ENCODE peak calls at places on chromosomes 7 and 10, in six cellular contexts. B is psoas muscle, Z is K562, X is transverse colon, N is cardiac muscle cell, A is left lung. V is an unnamed sample. For H3K9me3, the result is how much of the 10 kb centered on the place peaks cover.

GRCh38 chr7:151135525-151135845 is 32.0 kb downstream of the GBX1 start:
- DNase-seq in N (no peak), A (peak), B (no peak), X (no peak), Z (no peak), V (no peak)

GRCh38 chr7:117937726-117938483 is 64.7 kb upstream of the CTTNBP2 start:
- DNase-seq in X (no peak), N (no peak), Z (no peak), A (no peak), B (no peak), V (no peak)

GRCh38 chr10:70797840-70798239 is 12.7 kb upstream of the TBATA start:
- DNase-seq in Z (peak), N (no peak), A (no peak), X (no peak), B (no peak), V (no peak)

GRCh38 chr10:46514899-46515298 is 41.6 kb downstream of the GPRIN2 start:
- DNase-seq in N (no peak), A (no peak), X (peak), B (no peak), Z (no peak), V (no peak)

GRCh38 chr10:31353574-31353973 is 34.6 kb downstream of the ZEB1 start:
- DNase-seq in A (no peak), N (peak), Z (no peak), X (no peak), B (no peak), V (no peak)

GRCh38 chr10:89207801-89208551 is 859 bp upstream of the CH25H start:
- DNase-seq in N (no peak), B (peak), X (peak), A (peak), Z (no peak), V (peak)

GRCh38 chr10:69703766-69704191 is 73.7 kb downstream of the FAM241B start:
- DNase-seq in Z (no peak), A (no peak), B (no peak), N (peak), X (no peak), V (no peak)

GRCh38 chr7:47366211-47366610 is 215.7 kb downstream of the TNS3 start:
- DNase-seq in Z (no peak), N (no peak), X (no peak), A (no peak), B (no peak), V (no peak)

GRCh38 chr7:51028128-51028830 is 245.6 kb upstream of the GRB10 start:
- DNase-seq in B (peak), N (no peak), A (no peak), Z (no peak), X (no peak), V (no peak)

GRCh38 chr10:65213170-65213569 is 1692.0 kb downstream of the REEP3 start:
- DNase-seq in B (no peak), Z (no peak), X (no peak), N (no peak), A (no peak), V (no peak)

GRCh38 chr7:30791126-30791525 is 19.9 kb downstream of the MINDY4 start:
- DNase-seq in X (no peak), Z (peak), N (no peak), A (no peak), B (no peak), V (no peak)

GRCh38 chr7:91249506-91250233 is 14.6 kb upstream of the FZD1 start:
- DNase-seq in Z (no peak), X (no peak), N (peak), B (no peak), A (no peak), V (no peak)

GRCh38 chr7:50276446-50276845 is 28.1 kb upstream of the IKZF1 start:
- DNase-seq in A (no peak), Z (peak), X (no peak), N (no peak), B (no peak), V (no peak)

GRCh38 chr10:113550365-113550764 is 2.5 kb upstream of the HABP2 start:
- DNase-seq in A (no peak), N (peak), X (no peak), B (no peak), Z (peak), V (no peak)

GRCh38 chr7:158824028-158824427 is 5.3 kb downstream of the ESYT2 start:
- DNase-seq in A (no peak), Z (no peak), X (peak), B (no peak), N (peak), V (no peak)

GRCh38 chr7:42108803-42109528 is 128.0 kb downstream of the GLI3 start:
- DNase-seq in A (no peak), N (no peak), X (no peak), Z (no peak), B (no peak), V (no peak)

GRCh38 chr7:29607889-29608288 is 44.3 kb downstream of the PRR15 start:
- DNase-seq in N (peak), B (no peak), Z (no peak), X (no peak), A (no peak), V (no peak)

GRCh38 chr7:80240265-80241025 is 105.8 kb downstream of the GNAI1 start:
- DNase-seq in B (no peak), X (no peak), Z (no peak), A (no peak), N (no peak), V (no peak)

GRCh38 chr7:16137944-16138343 is 283.4 kb downstream of the CRPPA start:
- DNase-seq in Z (no peak), A (no peak), N (no peak), B (no peak), X (no peak), V (no peak)

GRCh38 chr7:76428868-76429805 is 4.4 kb downstream of the ZP3 start:
- DNase-seq in B (no peak), X (no peak), A (peak), Z (peak), N (peak), V (no peak)

GRCh38 chr7:25025218-25025671 is 45.3 kb upstream of the OSBPL3 start:
- DNase-seq in Z (no peak), X (no peak), B (no peak), A (no peak), N (peak), V (no peak)

GRCh38 chr7:99644436-99644835 is 27.7 kb downstream of the ZSCAN25 start:
- DNase-seq in Z (no peak), B (no peak), X (no peak), N (no peak), A (no peak), V (no peak)

GRCh38 chr7:90266808-90267207 is 21.8 kb downstream of the CFAP69 start:
- DNase-seq in A (no peak), B (no peak), Z (no peak), X (no peak), N (peak), V (no peak)

GRCh38 chr10:91378061-91378460 is 32.1 kb upstream of the HECTD2 start:
- DNase-seq in A (no peak), N (peak), X (no peak), Z (no peak), B (no peak), V (no peak)

GRCh38 chr7:80018941-80019808 is 115.5 kb upstream of the GNAI1 start:
- DNase-seq in N (peak), X (peak), A (no peak), B (peak), Z (peak), V (no peak)

GRCh38 chr7:132577206-132578049 is 1.2 kb upstream of the PLXNA4 start:
- DNase-seq in Z (no peak), N (peak), A (peak), B (peak), X (peak), V (no peak)

GRCh38 chr10:70849582-70850016 is 33.9 kb downstream of the SGPL1 start:
- DNase-seq in Z (no peak), X (no peak), B (no peak), A (no peak), N (peak), V (no peak)

GRCh38 chr7:12030116-12030515 is 181.0 kb upstream of the TMEM106B start:
- DNase-seq in Z (no peak), B (no peak), X (no peak), N (no peak), A (no peak), V (no peak)

GRCh38 chr7:85426487-85426960 is 239.7 kb upstream of the SEMA3D start:
- DNase-seq in A (no peak), Z (no peak), X (no peak), B (no peak), N (peak), V (no peak)

DNA sequence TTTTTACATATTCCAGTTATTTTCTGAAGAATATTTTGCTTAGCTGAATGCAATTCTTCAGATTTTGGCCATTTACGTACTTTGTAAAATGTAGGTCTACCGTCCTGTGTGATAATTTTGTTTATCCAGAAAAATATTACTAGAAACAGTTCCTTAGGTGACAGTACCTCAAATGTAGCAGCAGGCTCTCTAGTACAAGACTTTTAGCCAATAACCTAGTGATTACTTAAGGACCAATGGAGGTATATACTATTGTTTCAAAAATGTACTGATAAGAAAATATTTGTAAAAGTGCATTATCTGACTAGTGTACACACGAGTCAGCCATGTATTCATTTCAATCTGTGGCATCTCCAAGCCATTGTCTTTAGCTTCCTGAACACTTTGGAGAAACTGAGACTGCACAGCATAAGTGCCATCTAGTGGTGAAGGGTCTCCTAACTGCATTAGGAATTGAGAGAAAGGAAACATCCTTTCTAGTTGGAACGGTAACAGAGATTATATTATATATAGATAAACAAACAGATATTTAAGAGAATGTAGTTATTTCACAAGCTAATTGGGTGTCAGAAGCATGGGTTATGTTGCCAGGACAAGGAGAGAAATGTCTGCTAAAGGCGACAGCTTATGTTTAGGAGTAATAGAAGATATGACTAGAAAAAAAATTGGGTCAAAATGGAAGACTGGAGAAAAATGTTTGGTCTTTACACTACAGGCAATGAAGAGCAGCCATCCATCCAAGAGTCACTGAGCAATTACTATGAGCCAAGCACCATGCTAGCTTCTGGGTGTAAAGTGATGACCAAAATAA is 23.7 kb downstream of the RTKN2 start:
- DNase-seq in X (peak), B (no peak), Z (peak), A (no peak), N (peak), V (peak)
- TF ChIP-seq CTCF in X (peak), B (peak), Z (peak), A (peak), N (peak), V (peak)

DNA sequence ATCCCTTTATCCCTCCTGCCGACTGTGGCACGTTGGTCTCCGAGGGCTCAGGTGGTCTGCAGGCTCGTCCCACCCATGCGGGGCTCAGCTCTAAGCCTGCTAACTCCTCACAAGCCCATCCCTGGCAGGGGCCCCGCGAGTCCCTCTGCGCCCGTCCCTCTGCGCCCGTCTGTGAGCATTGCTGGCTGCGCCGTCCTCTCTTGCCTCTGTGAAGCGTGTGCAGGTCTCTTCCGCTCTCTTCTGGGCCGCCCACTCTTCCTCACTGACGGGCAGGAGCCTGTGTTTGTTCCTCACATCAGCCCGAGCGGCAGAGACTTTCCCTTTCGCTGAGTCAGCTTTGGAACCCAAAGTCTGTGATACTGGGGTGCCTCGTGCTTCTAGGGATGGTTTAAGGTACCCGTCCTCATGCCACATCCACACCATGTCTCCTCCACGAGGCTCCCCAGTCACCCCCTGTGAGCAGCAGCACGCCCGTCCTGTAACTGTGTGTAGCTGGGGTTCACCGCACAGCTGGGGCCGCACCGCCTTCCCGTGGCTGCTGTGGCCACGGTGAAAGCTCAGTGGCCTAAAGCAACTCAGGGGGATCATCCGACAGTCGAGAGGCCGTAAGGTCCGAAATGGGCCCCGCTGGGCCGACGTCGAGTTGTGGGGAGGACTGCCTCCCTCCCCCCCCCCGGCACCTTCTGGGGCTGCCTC is 35.5 kb downstream of the ADGRA1 start:
- DNase-seq in A (peak), Z (no peak), B (peak), N (no peak), X (no peak), V (no peak)
- H3K9me3 ChIP-seq in A (under half), Z (under half), B (under half), N (under half), X (under half), V (under half)

GRCh38 chr10:75449320-75450061 is 18.1 kb downstream of the LRMDA start:
- DNase-seq in Z (no peak), A (no peak), N (no peak), X (no peak), B (no peak), V (no peak)
- H3K27ac ChIP-seq in Z (no peak), A (no peak), N (no peak), X (no peak), B (no peak), V (no peak)

DNA sequence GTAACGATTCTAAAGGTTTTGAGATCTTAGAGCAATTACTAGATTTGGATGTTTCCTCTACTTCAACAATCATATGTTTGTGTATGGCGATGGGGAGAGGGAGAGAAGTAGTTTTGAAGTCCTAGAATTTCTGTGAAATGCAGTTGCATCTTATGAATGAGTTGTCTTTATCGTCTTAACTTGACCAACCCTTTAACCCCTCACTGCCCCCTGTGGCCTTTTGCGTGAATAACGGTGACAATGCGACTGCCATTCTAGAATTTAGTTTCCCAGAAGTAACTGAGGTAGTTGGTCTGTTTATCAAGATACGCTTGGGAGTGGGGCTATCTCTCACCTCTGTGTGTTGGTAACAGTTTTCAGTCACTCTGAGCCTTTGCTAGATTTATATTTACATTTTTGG is 204.6 kb downstream of the HDAC9 start:
- DNase-seq in A (no peak), N (no peak), Z (no peak), B (no peak), X (no peak), V (no peak)
- TF ChIP-seq CTCF in A (no peak), N (no peak), Z (no peak), B (no peak), X (no peak), V (no peak)

GRCh38 chr10:132204781-132205473 is 18.2 kb downstream of the DPYSL4 start:
- DNase-seq in X (no peak), B (no peak), A (peak), N (no peak), Z (peak), V (no peak)
- H3K9me3 ChIP-seq in X (under half), B (under half), A (under half), N (under half), Z (under half), V (under half)

DNA sequence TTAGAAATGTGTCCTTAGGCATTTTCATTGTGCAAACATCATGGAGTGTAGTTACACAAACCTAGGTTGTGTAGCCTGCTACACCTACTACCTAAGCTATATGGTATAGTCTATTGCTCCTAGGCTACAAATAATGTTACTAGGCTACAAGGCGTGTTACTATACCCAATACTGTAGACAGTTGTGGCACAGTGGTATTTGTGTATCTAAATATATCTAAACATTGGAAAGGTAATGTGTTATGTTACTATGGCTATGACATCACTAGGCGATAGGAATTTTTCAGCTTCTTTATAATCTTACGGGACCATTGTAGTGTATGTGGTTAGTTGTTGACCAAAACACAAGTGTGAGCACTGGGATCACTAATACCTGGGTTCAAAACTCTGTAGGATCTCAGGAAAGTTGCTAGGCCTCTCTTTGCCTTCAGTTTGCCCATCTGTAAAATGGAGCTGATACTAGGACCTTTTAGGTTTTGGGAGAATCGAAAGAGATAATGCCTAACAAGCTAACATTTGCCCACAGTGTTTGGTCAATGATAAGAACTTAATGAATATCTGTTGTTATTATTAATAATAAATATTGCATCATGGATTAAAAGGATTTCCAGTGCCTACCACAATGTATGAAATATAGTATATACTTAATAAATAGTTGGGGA is 2.8 kb downstream of the BICC1 start:
- DNase-seq in A (no peak), N (no peak), B (no peak), Z (no peak), X (no peak), V (no peak)
- H3K27ac ChIP-seq in A (no peak), N (no peak), B (peak), Z (no peak), X (no peak), V (no peak)

DNA sequence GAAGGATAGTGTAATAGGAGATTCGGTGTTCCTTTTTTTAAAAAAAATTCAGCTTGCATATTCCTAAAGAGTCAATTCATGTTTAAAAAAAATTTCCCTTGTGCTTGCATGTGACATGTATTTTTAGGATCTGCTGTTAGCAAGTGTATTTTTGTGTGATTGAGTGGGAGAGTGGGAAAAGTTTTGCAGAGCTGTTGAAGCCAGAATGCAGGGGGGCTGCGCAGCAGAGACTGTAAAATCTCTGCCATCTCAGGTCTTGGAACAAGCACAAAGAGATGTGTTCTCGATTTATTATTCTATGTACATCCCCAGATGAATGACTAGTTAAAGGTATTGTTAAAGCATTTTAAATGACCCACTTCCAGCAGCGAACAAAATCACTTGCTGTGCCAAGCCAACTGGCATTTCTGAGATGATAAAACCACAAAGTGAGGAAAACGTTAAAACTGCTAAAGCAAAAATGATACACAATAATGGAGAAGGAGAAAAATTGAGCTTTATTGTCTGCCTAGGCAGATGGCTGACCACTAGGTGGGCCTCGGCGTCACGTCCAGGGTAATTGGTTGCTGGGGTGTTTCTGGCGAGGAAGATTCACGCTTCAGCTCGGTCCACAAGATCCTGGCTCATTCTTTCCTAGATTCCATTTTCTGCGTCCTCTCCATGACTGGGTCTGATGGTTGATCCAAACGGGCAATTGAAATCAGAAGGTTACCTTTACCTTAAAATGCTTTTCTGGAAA is 67.0 kb upstream of the ATRNL1 start:
- DNase-seq in N (no peak), Z (no peak), X (no peak), B (no peak), A (no peak), V (no peak)
- TF ChIP-seq CTCF in N (no peak), Z (no peak), X (no peak), B (no peak), A (no peak), V (no peak)

GRCh38 chr7:157567666-157568065 is 230.9 kb downstream of the DNAJB6 start:
- DNase-seq in Z (no peak), A (no peak), N (no peak), X (no peak), B (no peak), V (no peak)
- H3K9me3 ChIP-seq in Z (under half), A (under half), N (under half), X (under half), B (under half), V (under half)

GRCh38 chr7:37449621-37450020 is 957 bp upstream of the ELMO1 start:
- DNase-seq in N (no peak), X (no peak), B (no peak), A (no peak), Z (no peak), V (no peak)
- H3K27ac ChIP-seq in N (no peak), X (peak), B (no peak), A (no peak), Z (no peak), V (peak)